ENCODE peak calls at places on chromosomes 1 and 21, in five cellular contexts. J is GM20000; X is cardiac muscle cell; A is activated naive CD4-positive, alpha-beta T cell treated with anti-CD3 and anti-CD28 coated beads, Interleukin-2, amount 50 U/mL, for 72 hours; R is NCI-H774. Y is an unnamed sample.

GRCh38 chr1:205248793-205249601 is 21.3 kb downstream of the TMCC2 start:
- DNase-seq in J (no peak), X (peak; percentile 62), A (no peak), R (no peak), Y (peak; percentile 56)

GRCh38 chr1:92817986-92818764 is 13.7 kb upstream of the RPL5 start:
- DNase-seq in J (peak; percentile 54), X (peak; percentile 15), A (no peak), R (no peak), Y (peak; percentile 52)

GRCh38 chr1:193562121-193562520 is 375.7 kb upstream of the B3GALT2 start:
- DNase-seq in J (no peak), X (no peak), A (no peak), R (no peak), Y (no peak)

GRCh38 chr21:40685121-40685630 is 161.8 kb downstream of the DSCAM start:
- DNase-seq in J (no peak), X (peak; percentile 42), A (no peak), R (no peak), Y (no peak)

GRCh38 chr1:39170731-39171375 is 33.6 kb upstream of the MACF1 start:
- DNase-seq in J (no peak), X (peak; percentile 73), A (no peak), R (peak; percentile 95), Y (no peak)

GRCh38 chr1:3142236-3142635 is 73.2 kb downstream of the PRDM16 start:
- DNase-seq in J (no peak), X (no peak), A (no peak), R (no peak), Y (no peak)

GRCh38 chr1:106325600-106325999 is 730.9 kb upstream of the PRMT6 start:
- DNase-seq in J (no peak), X (no peak), A (no peak), R (no peak), Y (no peak)

GRCh38 chr1:175319112-175319911 is 126.7 kb upstream of the KIAA0040 start:
- DNase-seq in J (peak; percentile 72), X (peak; percentile 88), A (peak; percentile 63), R (peak; percentile 50), Y (peak; percentile 85)

GRCh38 chr1:245621589-245621988 is 466.8 kb downstream of the KIF26B start:
- DNase-seq in J (no peak), X (no peak), A (no peak), R (peak; percentile 78), Y (no peak)

GRCh38 chr1:54163573-54163972 is 10.8 kb upstream of the CDCP2 start:
- DNase-seq in J (no peak), X (no peak), A (no peak), R (no peak), Y (no peak)

GRCh38 chr1:111467805-111468716 is 5.7 kb upstream of the C1orf162 start:
- DNase-seq in J (no peak), X (no peak), A (no peak), R (no peak), Y (no peak)

GRCh38 chr1:154906621-154907081 is 29.9 kb downstream of the PMVK start:
- DNase-seq in J (no peak), X (no peak), A (no peak), R (no peak), Y (no peak)

GRCh38 chr1:164694505-164694904 is 135.5 kb downstream of the PBX1 start:
- DNase-seq in J (no peak), X (no peak), A (no peak), R (no peak), Y (no peak)

GRCh38 chr1:94597701-94598100 is 56.1 kb upstream of the F3 start:
- DNase-seq in J (no peak), X (no peak), A (no peak), R (no peak), Y (no peak)